ENCODE peak calls at places on chromosomes 13 and 19, in nine cellular contexts. K is Calu3; E is NCI-H1105 treated with DMSO at 0.1 percent for 48 hours; P is neural crest cell; O is Daoy; F is left ventricle myocardium inferior; S is hepatic stellate cell; M is stimulated activated CD4-positive, alpha-beta T cell treated with anti-CD3 and anti-CD28 coated beads, Interleukin-12 subunit alpha, Interleukin-12 subunit beta, amount 100 ng/mL, for 4 hours; N is adipocyte. U is an unnamed sample.

GRCh38 chr19:2723345-2723715 is 2.2 kb upstream of the DIRAS1 start:
- DNase-seq in P (no peak), K (no peak), E (no peak), S (no peak), O (no peak), M (no peak), F (no peak), N (no peak), U (no peak)

GRCh38 chr13:105442941-105443340 is 1092.5 kb downstream of the EFNB2 start:
- DNase-seq in E (peak; percentile 16), N (peak; percentile 99), P (no peak), M (no peak), S (peak; percentile 75), K (peak; percentile 11), O (peak; percentile 66), F (no peak), U (no peak)

GRCh38 chr13:47679391-47679790 is 321.7 kb downstream of the SUCLA2 start:
- DNase-seq in N (no peak), K (no peak), P (no peak), S (peak; percentile 2), M (no peak), E (no peak), F (no peak), O (no peak), U (no peak)

GRCh38 chr13:88246239-88246638 is 575.1 kb downstream of the SLITRK5 start:
- DNase-seq in N (no peak), P (no peak), E (peak; percentile 25), O (no peak), K (no peak), S (no peak), F (no peak), M (no peak), U (no peak)

GRCh38 chr19:51311388-51312257 is at the start of gene IGLON5:
- DNase-seq in N (no peak), E (no peak), S (no peak), M (no peak), O (peak; percentile 41), F (no peak), K (no peak), P (no peak), U (no peak)

GRCh38 chr19:47253970-47254369 is 2.4 kb upstream of the CCDC9 start:
- DNase-seq in P (no peak), S (no peak), N (no peak), E (no peak), M (no peak), K (no peak), F (no peak), O (no peak), U (no peak)

GRCh38 chr13:111461445-111462149 is 141.2 kb downstream of the TEX29 start:
- DNase-seq in F (no peak), N (no peak), P (no peak), M (no peak), K (no peak), O (no peak), S (no peak), E (no peak), U (no peak)

GRCh38 chr19:6626764-6627163 is 35.8 kb upstream of the CD70 start:
- DNase-seq in M (no peak), P (no peak), N (no peak), S (no peak), F (no peak), E (no peak), K (no peak), O (no peak), U (no peak)

GRCh38 chr13:109131698-109132257 is 502.4 kb downstream of the MYO16 start:
- DNase-seq in F (no peak), S (no peak), E (no peak), N (peak; percentile 57), K (no peak), O (no peak), P (no peak), M (no peak), U (no peak)

GRCh38 chr19:46739290-46739771 is 6.5 kb upstream of the FKRP start:
- DNase-seq in O (no peak), S (no peak), M (no peak), N (no peak), E (no peak), F (peak; percentile 90), P (no peak), K (no peak), U (no peak)

GRCh38 chr13:42041684-42042035 is 6.8 kb upstream of the DGKH start:
- DNase-seq in N (peak; percentile 89), P (peak; percentile 43), M (no peak), S (peak; percentile 79), K (peak; percentile 55), O (peak; percentile 52), E (peak; percentile 21), F (peak; percentile 50), U (peak; percentile 64)

U was measured in uterus.